ENCODE peak calls at places on chromosomes 11 and 22, in nine cellular contexts. K is pancreas, O is cardiac muscle cell, H is IMR-90, N is left ventricle myocardium inferior, F is A549, Z is heart right ventricle, J is fibroblast of lung, T is kidney. X is an unnamed sample. For H3K4me1 and H3K9me3, the result is how much of the 10 kb centered on the place peaks cover.

GRCh38 chr11:64742087-64742939 is 1.6 kb downstream of the RASGRP2 start:
- DNase-seq in K (no peak), O (peak), H (no peak), N (no peak), F (no peak), Z (peak), J (no peak), T (peak), X (peak)

GRCh38 chr11:119160151-119160550 is 8.4 kb upstream of the NLRX1 start:
- DNase-seq in K (no peak), O (no peak), H (no peak), N (no peak), F (no peak), Z (no peak), J (no peak), T (no peak), X (no peak)

GRCh38 chr22:46619830-46620501 is at the start of gene GRAMD4:
- DNase-seq in K (no peak), O (no peak), H (no peak), N (peak), F (no peak), Z (peak), J (peak), T (no peak), X (peak)

GRCh38 chr11:14422052-14422813 is 63.2 kb upstream of the RRAS2 start:
- DNase-seq in K (peak), O (peak), H (peak), N (peak), F (peak), Z (peak), J (peak), T (peak), X (no peak)

GRCh38 chr22:43390166-43390565 is 21.6 kb upstream of the MPPED1 start:
- DNase-seq in K (no peak), O (no peak), H (no peak), N (no peak), F (no peak), Z (no peak), J (no peak), T (no peak), X (no peak)

GRCh38 chr11:6413791-6414231 is 5.1 kb downstream of the APBB1 start:
- DNase-seq in K (no peak), O (peak), H (no peak), N (no peak), F (no peak), Z (no peak), J (no peak), T (no peak), X (no peak)

GRCh38 chr11:12094872-12095800 is 15.3 kb upstream of the MICAL2 start:
- DNase-seq in K (no peak), O (peak), H (no peak), N (no peak), F (no peak), Z (no peak), J (no peak), T (no peak), X (no peak)

GRCh38 chr11:74559934-74560309 is 32.5 kb upstream of the POLD3 start:
- DNase-seq in K (no peak), O (no peak), H (peak), N (no peak), F (no peak), Z (no peak), J (peak), T (no peak), X (no peak)

GRCh38 chr11:116109228-116109627 is 605.0 kb upstream of the CADM1 start:
- DNase-seq in K (no peak), O (no peak), H (peak), N (no peak), F (peak), Z (no peak), J (peak), T (no peak), X (no peak)

GRCh38 chr11:61791737-61792309 is 576 bp downstream of the TMEM258 start:
- DNase-seq in K (no peak), O (peak), H (peak), N (peak), F (peak), Z (peak), J (peak), T (peak), X (peak)

GRCh38 chr22:46021577-46021976 is 44.6 kb upstream of the WNT7B start:
- DNase-seq in K (no peak), O (no peak), H (no peak), N (no peak), F (no peak), Z (no peak), J (no peak), T (peak), X (no peak)

GRCh38 chr11:57316017-57316416 is 8.7 kb downstream of the TNKS1BP1 start:
- DNase-seq in K (no peak), O (no peak), H (no peak), N (no peak), F (no peak), Z (no peak), J (no peak), T (peak), X (no peak)
- H3K4me1 ChIP-seq in K (half or more), O (under half), H (under half), N (half or more), F (under half), Z (half or more), J (under half), T (under half), X (under half)

DNA sequence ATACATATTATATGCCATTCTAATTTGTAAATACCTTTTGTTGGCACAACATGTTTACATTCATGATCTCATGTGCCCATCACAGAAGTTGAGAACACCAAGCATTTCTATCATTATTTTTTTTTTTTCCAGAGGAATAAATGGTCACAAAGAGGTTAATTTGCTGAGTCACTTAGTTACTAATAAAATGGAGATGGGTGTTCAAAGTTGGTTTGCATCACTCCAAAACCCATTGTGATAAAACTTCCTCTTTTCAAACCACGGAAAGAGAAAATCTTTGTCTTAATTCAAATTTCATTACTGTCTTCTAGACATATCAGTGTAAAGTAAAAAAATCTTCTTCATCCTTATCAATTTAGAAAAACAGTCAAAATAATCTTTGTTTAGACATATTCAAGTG is 636.8 kb upstream of the CCDC179 start:
- DNase-seq in K (no peak), O (no peak), H (no peak), N (no peak), F (no peak), Z (no peak), J (no peak), T (no peak), X (no peak)
- H3K9me3 ChIP-seq in K (under half), O (under half), H (under half), N (under half), F (under half), Z (under half), J (under half), T (under half), X (under half)

GRCh38 chr11:128341280-128341679 is 246.1 kb downstream of the ETS1 start:
- DNase-seq in K (no peak), O (no peak), H (no peak), N (no peak), F (no peak), Z (peak), J (no peak), T (no peak), X (no peak)

GRCh38 chr11:128341767-128342318 is 245.5 kb downstream of the ETS1 start:
- DNase-seq in K (no peak), O (no peak), H (no peak), N (no peak), F (no peak), Z (no peak), J (no peak), T (no peak), X (no peak)

GRCh38 chr11:128343870-128344269 is 243.5 kb downstream of the ETS1 start:
- DNase-seq in K (no peak), O (no peak), H (peak), N (no peak), F (no peak), Z (no peak), J (no peak), T (no peak), X (no peak)

GRCh38 chr11:128343134-128343514 is 244.2 kb downstream of the ETS1 start:
- DNase-seq in K (no peak), O (no peak), H (no peak), N (no peak), F (no peak), Z (no peak), J (no peak), T (no peak), X (no peak)

DNA sequence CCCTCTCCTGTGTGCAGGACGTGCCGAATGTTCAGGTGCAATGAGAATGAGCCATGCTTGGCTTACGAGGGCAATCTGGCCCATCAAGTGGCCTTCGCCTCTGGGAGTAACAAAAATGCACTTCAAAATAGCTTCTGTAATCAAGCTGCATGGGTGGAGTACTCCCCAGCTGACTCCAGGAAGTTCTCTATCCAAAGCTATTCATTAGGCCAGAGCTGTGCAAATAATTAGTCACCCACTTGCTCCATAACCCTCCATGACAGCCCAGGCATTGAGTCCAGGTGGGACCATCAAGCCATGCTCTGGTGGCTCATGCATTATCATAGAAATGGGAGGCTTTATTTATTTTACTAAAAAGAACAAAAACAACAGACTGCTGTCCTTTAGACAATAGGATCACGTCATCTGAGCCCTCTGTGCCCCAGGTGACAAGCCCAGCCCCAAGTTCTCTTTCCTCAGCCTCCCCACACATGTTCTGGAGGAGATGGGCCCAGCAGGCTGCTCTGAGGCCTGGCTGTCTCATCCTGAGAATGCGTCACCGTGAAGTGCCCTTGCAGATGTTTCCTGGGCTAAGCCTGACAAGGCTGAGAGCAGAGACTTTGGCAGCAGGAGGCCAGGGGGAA is 244.7 kb downstream of the ETS1 start:
- DNase-seq in K (no peak), O (peak), H (peak), N (peak), F (peak), Z (peak), J (peak), T (no peak), X (no peak)
- H3K4me1 ChIP-seq in K (under half), O (under half), H (under half), N (under half), F (under half), Z (under half), J (under half), T (under half), X (under half)

GRCh38 chr11:2813968-2814367 is 71.6 kb downstream of the CDKN1C start:
- DNase-seq in K (no peak), O (no peak), H (no peak), N (no peak), F (no peak), Z (no peak), J (no peak), T (no peak), X (no peak)
- H3K9me3 ChIP-seq in K (under half), O (under half), H (under half), N (under half), F (under half), Z (under half), J (under half), T (under half), X (under half)

X was measured in HAP-1.